ENCODE peak calls at places on chromosomes 13 and 19, in seven cellular contexts. H is NAMALWA, E is NCI-H345, P is mucosa of descending colon, T is cardiac fibroblast, M is foreskin melanocyte, B is cardiac muscle cell. O is an unnamed sample.
A peak's percentile ranks its signal among the peaks of the same experiment; 100 is the strongest.

GRCh38 chr13:38398810-38399493 is 49.3 kb downstream of the UFM1 start:
- DNase-seq in H (peak; percentile 35), E (no peak), P (no peak), T (peak; percentile 61), M (peak; percentile 90), B (peak; percentile 76), O (peak; percentile 77)

GRCh38 chr13:111177803-111178389 is 62.8 kb downstream of the ARHGEF7 start:
- DNase-seq in H (no peak), E (no peak), P (no peak), T (peak; percentile 37), M (no peak), B (peak; percentile 22), O (no peak)

GRCh38 chr13:26022538-26023292 is 29.1 kb downstream of the SHISA2 start:
- DNase-seq in H (no peak), E (peak; percentile 70), P (peak; percentile 54), T (peak; percentile 74), M (no peak), B (peak; percentile 67), O (no peak)

GRCh38 chr19:42693760-42694350 is 46.4 kb downstream of the PSG3 start:
- DNase-seq in H (peak; percentile 33), E (peak; percentile 9), P (no peak), T (peak; percentile 41), M (no peak), B (peak; percentile 50), O (peak; percentile 55)

GRCh38 chr13:68099616-68100015 is 869.5 kb upstream of the PCDH9 start:
- DNase-seq in H (no peak), E (no peak), P (no peak), T (peak; percentile 2), M (peak; percentile 55), B (peak; percentile 2), O (peak; percentile 18)

GRCh38 chr13:47184311-47184710 is 287.5 kb upstream of the HTR2A start:
- DNase-seq in H (no peak), E (no peak), P (no peak), T (peak; percentile 15), M (no peak), B (peak; percentile 54), O (peak; percentile 32)

GRCh38 chr13:26220575-26220974 is 1.5 kb downstream of the RNF6 start:
- DNase-seq in H (no peak), E (no peak), P (no peak), T (peak; percentile 32), M (no peak), B (peak; percentile 27), O (no peak)

GRCh38 chr13:30895773-30896172 is 10.3 kb upstream of the MEDAG start:
- DNase-seq in H (no peak), E (no peak), P (no peak), T (peak; percentile 96), M (no peak), B (peak; percentile 95), O (no peak)

GRCh38 chr13:51663980-51664957 is 80.0 kb downstream of the WDFY2 start:
- DNase-seq in H (no peak), E (no peak), P (no peak), T (peak; percentile 56), M (no peak), B (peak; percentile 41), O (no peak)

GRCh38 chr19:1141944-1142343 is 32.1 kb downstream of the SBNO2 start:
- DNase-seq in H (peak; percentile 26), E (no peak), P (no peak), T (no peak), M (no peak), B (no peak), O (no peak)

GRCh38 chr13:40974460-40975407 is 44.4 kb downstream of the ELF1 start:
- DNase-seq in H (peak; percentile 89), E (no peak), P (no peak), T (peak; percentile 84), M (peak; percentile 52), B (peak; percentile 89), O (peak; percentile 94)

GRCh38 chr19:45074744-45075143 is 1.5 kb downstream of the ZNF296 start:
- DNase-seq in H (no peak), E (no peak), P (no peak), T (no peak), M (no peak), B (no peak), O (no peak)

O was measured in OCI-M1.